ENCODE peak calls at places on chromosome 2, in eight cellular contexts. E, U, B, V, Y, W, A and I are unnamed samples.

GRCh38 chr2:98643496-98644100 is 35.2 kb downstream of the UNC50 start:
- DNase-seq in V (no peak), A (no peak), W (no peak), Y (no peak), E (no peak), U (no peak), B (no peak), I (no peak)

GRCh38 chr2:134148843-134149472 is 104.9 kb upstream of the MGAT5 start:
- DNase-seq in U (no peak), A (no peak), Y (no peak), W (no peak), B (no peak), E (no peak), V (no peak), I (no peak)

GRCh38 chr2:175567435-175568061 is 386.0 kb upstream of the ATP5MC3 start:
- DNase-seq in B (no peak), W (no peak), U (no peak), V (no peak), E (no peak), Y (no peak), A (no peak), I (no peak)

GRCh38 chr2:59196511-59196910 is 955.4 kb upstream of the FANCL start:
- DNase-seq in E (no peak), B (no peak), A (no peak), U (no peak), V (no peak), W (no peak), Y (no peak), I (no peak)

GRCh38 chr2:195795879-195796278 is 138.9 kb downstream of the SLC39A10 start:
- DNase-seq in E (no peak), U (no peak), A (no peak), B (no peak), W (no peak), Y (no peak), V (peak), I (no peak)

GRCh38 chr2:10283106-10284062 is 19.3 kb upstream of the HPCAL1 start:
- DNase-seq in W (no peak), U (no peak), V (peak), E (peak), B (no peak), A (no peak), Y (peak), I (no peak)

GRCh38 chr2:15253817-15254216 is 307.3 kb downstream of the NBAS start:
- DNase-seq in E (no peak), V (no peak), B (no peak), A (no peak), W (no peak), U (no peak), Y (no peak), I (no peak)

GRCh38 chr2:165691615-165692014 is 102.4 kb downstream of the GALNT3 start:
- DNase-seq in U (no peak), V (peak), W (no peak), Y (no peak), A (peak), B (peak), E (no peak), I (no peak)

GRCh38 chr2:232479341-232480200 is 8.1 kb downstream of the ECEL1 start:
- DNase-seq in V (no peak), W (no peak), A (no peak), B (no peak), E (no peak), U (no peak), Y (no peak), I (peak)

GRCh38 chr2:108184421-108184820 is 55.3 kb upstream of the SULT1C3 start:
- DNase-seq in W (no peak), V (peak), E (no peak), Y (no peak), B (no peak), A (no peak), U (peak), I (no peak)

GRCh38 chr2:161117506-161117905 is 42.7 kb upstream of the TANK start:
- DNase-seq in W (no peak), E (no peak), Y (no peak), V (no peak), A (no peak), B (no peak), U (no peak), I (no peak)

GRCh38 chr2:162333968-162334367 is 10.0 kb upstream of the GCA start:
- DNase-seq in Y (no peak), B (no peak), E (peak), W (no peak), V (peak), U (no peak), A (no peak), I (peak)

GRCh38 chr2:152166633-152167032 is 8.9 kb downstream of the STAM2 start:
- DNase-seq in E (no peak), W (no peak), A (no peak), Y (no peak), U (peak), B (no peak), V (peak), I (no peak)

GRCh38 chr2:189260361-189260761 is 80.8 kb upstream of the COL5A2 start:
- DNase-seq in W (no peak), E (no peak), U (peak), A (no peak), Y (no peak), V (no peak), B (no peak), I (no peak)

GRCh38 chr2:173872714-173873113 is 92.5 kb downstream of the SP3 start:
- DNase-seq in V (peak), U (no peak), A (no peak), W (no peak), E (no peak), Y (no peak), B (no peak), I (no peak)